ENCODE peak calls at places on chromosomes 2 and 18, in five cellular contexts. One of them, this sample, is unnamed.
A peak's percentile ranks its signal among the peaks of the same experiment; 100 is the strongest.

GRCh38 chr2:98507940-98508689 is 63.5 kb downstream of the INPP4A start:
- DNase-seq in A549: no peak
- DNase-seq in GM12878: no peak
- DNase-seq in IMR-90: no peak
- DNase-seq in K562: peak; percentile 84
- DNase-seq in this sample: no peak

GRCh38 chr18:22417496-22418188 is at the start of gene CTAGE1:
- DNase-seq in IMR-90: peak; percentile 65
- DNase-seq in GM12878: no peak
- DNase-seq in K562: no peak
- DNase-seq in A549: no peak
- DNase-seq in this sample: no peak

GRCh38 chr18:10839401-10839800 is 310.0 kb downstream of the PIEZO2 start:
- DNase-seq in A549: no peak
- DNase-seq in K562: no peak
- DNase-seq in IMR-90: no peak
- DNase-seq in GM12878: no peak
- DNase-seq in this sample: no peak

GRCh38 chr2:65199194-65199593 is 28.4 kb upstream of the ACTR2 start:
- DNase-seq in A549: no peak
- DNase-seq in IMR-90: no peak
- DNase-seq in GM12878: no peak
- DNase-seq in K562: no peak
- DNase-seq in this sample: no peak

GRCh38 chr2:229408982-229409381 is 137.9 kb upstream of the PID1 start:
- DNase-seq in IMR-90: no peak
- DNase-seq in GM12878: no peak
- DNase-seq in A549: peak; percentile 14
- DNase-seq in K562: no peak
- DNase-seq in this sample: no peak

GRCh38 chr18:60092073-60092472 is 192.3 kb downstream of the PMAIP1 start:
- DNase-seq in A549: no peak
- DNase-seq in GM12878: no peak
- DNase-seq in IMR-90: no peak
- DNase-seq in K562: no peak
- DNase-seq in this sample: no peak

GRCh38 chr2:23042176-23042909 is 342.6 kb upstream of the KLHL29 start:
- DNase-seq in A549: no peak
- DNase-seq in K562: no peak
- DNase-seq in IMR-90: no peak
- DNase-seq in GM12878: no peak
- DNase-seq in this sample: no peak

GRCh38 chr2:61530365-61531148 is 7.6 kb downstream of the XPO1 start:
- DNase-seq in K562: no peak
- DNase-seq in GM12878: no peak
- DNase-seq in A549: no peak
- DNase-seq in IMR-90: no peak
- DNase-seq in this sample: no peak

GRCh38 chr2:12728221-12728777 is 11.6 kb downstream of the TRIB2 start:
- DNase-seq in GM12878: peak; percentile 93
- DNase-seq in K562: no peak
- DNase-seq in IMR-90: no peak
- DNase-seq in A549: no peak
- DNase-seq in this sample: no peak

GRCh38 chr2:240586919-240587800 is 626 bp downstream of the CAPN10 start:
- DNase-seq in IMR-90: no peak
- DNase-seq in A549: no peak
- DNase-seq in K562: no peak
- DNase-seq in GM12878: no peak
- DNase-seq in this sample: peak; percentile 65

GRCh38 chr2:854460-854859 is 96.2 kb upstream of the SNTG2 start:
- DNase-seq in A549: peak; percentile 47
- DNase-seq in GM12878: no peak
- DNase-seq in IMR-90: no peak
- DNase-seq in K562: peak; percentile 56
- DNase-seq in this sample: no peak

GRCh38 chr2:127626175-127626574 is 19.8 kb upstream of the GPR17 start:
- DNase-seq in A549: no peak
- DNase-seq in GM12878: no peak
- DNase-seq in IMR-90: no peak
- DNase-seq in K562: no peak
- DNase-seq in this sample: no peak

GRCh38 chr18:48670751-48671560 is 132.1 kb downstream of the CTIF start:
- DNase-seq in K562: no peak
- DNase-seq in IMR-90: no peak
- DNase-seq in A549: no peak
- DNase-seq in GM12878: no peak
- DNase-seq in this sample: no peak

GRCh38 chr2:120740765-120741513 is 5.3 kb downstream of the GLI2 start:
- DNase-seq in K562: no peak
- DNase-seq in A549: peak; percentile 60
- DNase-seq in GM12878: no peak
- DNase-seq in IMR-90: peak; percentile 41
- DNase-seq in this sample: peak; percentile 55

GRCh38 chr2:202149953-202150352 is 76.9 kb downstream of the KIAA2012 start:
- DNase-seq in A549: no peak
- DNase-seq in GM12878: no peak
- DNase-seq in K562: no peak
- DNase-seq in IMR-90: no peak
- DNase-seq in this sample: no peak

GRCh38 chr2:64617631-64618151 is 36.0 kb downstream of the SERTAD2 start:
- DNase-seq in GM12878: no peak
- DNase-seq in K562: no peak
- DNase-seq in IMR-90: no peak
- DNase-seq in A549: no peak
- DNase-seq in this sample: no peak

GRCh38 chr2:219997341-219997851 is 370.0 kb downstream of the SLC4A3 start:
- DNase-seq in A549: peak; percentile 27
- DNase-seq in IMR-90: peak; percentile 29
- DNase-seq in GM12878: no peak
- DNase-seq in K562: peak; percentile 6
- DNase-seq in this sample: peak; percentile 2

GRCh38 chr18:9608298-9608697 is 6.1 kb downstream of the PPP4R1 start:
- DNase-seq in K562: peak; percentile 71
- DNase-seq in A549: peak; percentile 15
- DNase-seq in GM12878: no peak
- DNase-seq in IMR-90: peak; percentile 52
- DNase-seq in this sample: no peak

DNA sequence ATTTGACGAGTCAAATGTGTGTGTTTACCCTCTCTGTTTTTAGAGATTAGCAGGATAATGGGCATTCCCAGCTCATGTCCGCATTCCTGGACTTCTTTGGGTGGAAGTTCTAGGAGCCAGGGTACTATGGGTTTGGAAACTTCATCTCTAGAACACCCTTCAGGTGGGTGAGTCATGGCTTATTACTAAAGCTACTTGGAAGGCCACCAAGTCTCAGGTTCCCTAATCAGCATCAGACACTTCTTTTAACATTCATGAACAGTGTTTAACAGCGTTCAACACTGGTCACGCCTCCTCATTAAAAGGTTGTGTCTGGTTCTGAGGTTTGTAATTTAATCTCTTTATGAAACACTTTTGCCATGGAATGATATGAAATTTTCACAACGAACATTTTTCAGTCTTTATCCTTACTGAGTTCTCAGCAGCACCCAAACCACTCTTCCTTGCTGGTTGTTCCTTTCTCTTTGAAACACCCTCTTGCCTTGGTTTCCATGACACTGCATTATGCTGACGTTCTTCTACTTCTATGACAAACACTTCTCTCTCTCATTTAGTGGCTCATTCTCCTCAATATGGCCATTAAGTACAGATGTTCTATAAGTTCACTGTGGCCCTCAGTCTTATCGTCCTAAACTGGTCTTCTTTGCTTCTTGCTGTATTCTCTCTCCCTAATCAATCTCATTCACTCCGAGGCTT is 49.3 kb downstream of the MMADHC start:
- DNase-seq in GM12878: no peak
- DNase-seq in A549: no peak
- DNase-seq in K562: peak; percentile 19
- DNase-seq in IMR-90: no peak
- DNase-seq in this sample: no peak
- TF ChIP-seq RCOR1 in GM12878: no peak
- TF ChIP-seq RCOR1 in A549: no peak
- TF ChIP-seq RCOR1 in K562: no peak
- TF ChIP-seq RCOR1 in IMR-90: no peak
- TF ChIP-seq RCOR1 in this sample: no peak

DNA sequence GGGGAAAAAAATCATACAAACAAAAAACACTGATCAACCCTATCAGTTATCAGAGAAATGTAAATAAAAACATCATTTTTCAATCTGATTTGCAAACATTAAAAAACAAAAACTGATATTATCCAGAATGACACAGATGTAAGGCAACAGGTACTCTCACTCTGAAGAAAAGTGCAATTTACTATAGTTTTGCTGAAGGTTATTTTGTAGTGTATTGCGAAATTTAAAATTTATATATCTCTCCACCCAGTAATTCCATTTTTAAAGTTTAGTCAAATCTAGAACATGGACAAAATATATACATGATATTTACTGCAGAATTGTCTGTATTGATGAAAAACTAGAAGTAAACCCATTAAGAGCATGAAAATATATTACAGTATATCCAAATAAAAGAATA is 79.8 kb downstream of the TRAPPC8 start:
- DNase-seq in IMR-90: no peak
- DNase-seq in GM12878: no peak
- DNase-seq in K562: no peak
- DNase-seq in A549: no peak
- DNase-seq in this sample: no peak
- TF ChIP-seq RCOR1 in IMR-90: no peak
- TF ChIP-seq RCOR1 in GM12878: no peak
- TF ChIP-seq RCOR1 in K562: no peak
- TF ChIP-seq RCOR1 in A549: no peak
- TF ChIP-seq RCOR1 in this sample: no peak

GRCh38 chr2:74979844-74980243 is 21.4 kb downstream of the POLE4 start:
- DNase-seq in IMR-90: no peak
- DNase-seq in GM12878: no peak
- DNase-seq in A549: no peak
- DNase-seq in K562: no peak
- DNase-seq in this sample: no peak

GRCh38 chr2:74975016-74975415 is 16.6 kb downstream of the POLE4 start:
- DNase-seq in K562: no peak
- DNase-seq in IMR-90: no peak
- DNase-seq in GM12878: no peak
- DNase-seq in A549: no peak
- DNase-seq in this sample: no peak
- TF ChIP-seq RCOR1 in K562: no peak
- TF ChIP-seq RCOR1 in IMR-90: no peak
- TF ChIP-seq RCOR1 in GM12878: no peak
- TF ChIP-seq RCOR1 in A549: no peak
- TF ChIP-seq RCOR1 in this sample: no peak

GRCh38 chr2:47024046-47024445 is 108.4 kb upstream of the MCFD2 start:
- DNase-seq in A549: no peak
- DNase-seq in IMR-90: no peak
- DNase-seq in K562: no peak
- DNase-seq in GM12878: no peak
- DNase-seq in this sample: no peak
- TF ChIP-seq RCOR1 in A549: no peak
- TF ChIP-seq RCOR1 in IMR-90: no peak
- TF ChIP-seq RCOR1 in K562: no peak
- TF ChIP-seq RCOR1 in GM12878: no peak
- TF ChIP-seq RCOR1 in this sample: no peak

GRCh38 chr2:221434155-221434554 is 137.9 kb downstream of the EPHA4 start:
- DNase-seq in K562: no peak
- DNase-seq in A549: no peak
- DNase-seq in GM12878: no peak
- DNase-seq in IMR-90: no peak
- DNase-seq in this sample: no peak

GRCh38 chr2:221426929-221427328 is 145.2 kb downstream of the EPHA4 start:
- DNase-seq in K562: no peak
- DNase-seq in GM12878: no peak
- DNase-seq in IMR-90: no peak
- DNase-seq in A549: no peak
- DNase-seq in this sample: no peak

GRCh38 chr2:221431477-221431876 is 140.6 kb downstream of the EPHA4 start:
- DNase-seq in IMR-90: no peak
- DNase-seq in K562: no peak
- DNase-seq in A549: no peak
- DNase-seq in GM12878: no peak
- DNase-seq in this sample: no peak

GRCh38 chr2:221428896-221429295 is 143.2 kb downstream of the EPHA4 start:
- DNase-seq in IMR-90: no peak
- DNase-seq in A549: no peak
- DNase-seq in GM12878: no peak
- DNase-seq in K562: no peak
- DNase-seq in this sample: no peak

DNA sequence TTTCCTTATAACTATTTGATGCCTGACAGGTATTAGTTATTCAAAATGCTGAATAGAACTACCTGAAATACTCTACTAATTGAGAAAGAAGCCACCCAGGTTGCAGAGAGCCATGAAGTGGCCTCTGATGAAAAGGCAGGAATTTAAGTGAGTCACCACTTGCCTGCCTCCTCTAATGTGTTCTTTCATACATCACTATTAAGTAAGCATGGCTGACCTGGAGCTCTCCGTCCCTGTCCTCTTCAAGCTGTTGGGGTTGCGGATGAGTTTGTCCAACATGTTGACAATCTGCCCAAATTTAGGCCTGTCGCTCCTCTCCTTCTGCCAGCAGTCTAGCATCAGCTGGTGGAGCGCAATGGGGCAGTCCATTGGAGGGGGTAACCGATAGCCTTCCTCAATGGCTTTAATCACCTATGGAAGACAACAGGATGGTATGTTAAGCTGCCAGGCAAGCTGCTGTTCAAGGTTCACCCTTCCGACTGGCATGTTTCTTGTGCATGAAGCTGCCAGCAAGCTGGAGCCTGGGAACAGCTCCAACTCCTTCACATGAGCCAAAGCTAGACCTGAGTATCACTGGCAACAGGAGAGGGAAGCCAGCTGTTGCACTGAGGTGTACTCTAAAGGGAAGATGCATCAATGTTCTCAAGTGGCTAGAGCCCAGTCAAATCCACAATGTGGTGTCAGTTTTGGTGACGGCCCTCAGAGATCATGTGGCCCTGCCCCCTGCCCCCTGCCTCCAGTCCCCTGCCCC is 142.2 kb downstream of the EPHA4 start:
- DNase-seq in K562: no peak
- DNase-seq in IMR-90: peak; percentile 52
- DNase-seq in A549: no peak
- DNase-seq in GM12878: no peak
- DNase-seq in this sample: no peak
- TF ChIP-seq RCOR1 in K562: no peak
- TF ChIP-seq RCOR1 in IMR-90: no peak
- TF ChIP-seq RCOR1 in A549: no peak
- TF ChIP-seq RCOR1 in GM12878: no peak
- TF ChIP-seq RCOR1 in this sample: no peak

DNA sequence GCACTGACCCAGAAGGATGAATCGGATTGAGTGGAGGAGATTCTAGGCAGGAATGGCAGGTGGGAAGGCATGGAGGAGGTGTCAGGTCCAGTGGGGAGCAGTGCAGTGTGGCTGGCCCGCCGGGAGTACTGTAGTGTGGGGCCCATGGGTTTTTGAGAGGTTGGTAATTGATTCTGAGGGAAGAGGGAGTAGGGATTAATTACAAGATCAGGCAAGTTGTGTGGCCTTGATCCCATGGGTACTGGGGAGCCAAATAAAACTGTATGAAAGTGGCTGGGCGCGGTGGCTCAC is 12.1 kb downstream of the SIX3 start:
- DNase-seq in K562: no peak
- DNase-seq in GM12878: no peak
- DNase-seq in A549: no peak
- DNase-seq in IMR-90: no peak
- DNase-seq in this sample: no peak
- TF ChIP-seq RCOR1 in K562: no peak
- TF ChIP-seq RCOR1 in GM12878: no peak
- TF ChIP-seq RCOR1 in A549: no peak
- TF ChIP-seq RCOR1 in IMR-90: no peak
- TF ChIP-seq RCOR1 in this sample: no peak

This sample was measured in SK-N-SH.